ENCODE peak calls at places on chromosomes 11 and 22, in four cellular contexts. F is K562, L is GM12878, Q is HepG2. K is an unnamed sample.

GRCh38 chr11:74139151-74139918 is 31.5 kb downstream of the C2CD3 start:
- DNase-seq in F (no peak), L (no peak), Q (no peak), K (no peak)

GRCh38 chr22:20786536-20786979 is 12.6 kb downstream of the SERPIND1 start:
- DNase-seq in F (no peak), L (no peak), Q (no peak), K (no peak)

GRCh38 chr11:47558695-47559094 is 5.8 kb upstream of the CELF1 start:
- DNase-seq in F (no peak), L (no peak), Q (no peak), K (no peak)

GRCh38 chr11:129976371-129976770 is 26.3 kb downstream of the PRDM10 start:
- DNase-seq in F (no peak), L (no peak), Q (no peak), K (no peak)

GRCh38 chr11:103659138-103659734 is 377.2 kb upstream of the DDI1 start:
- DNase-seq in F (no peak), L (no peak), Q (no peak), K (peak)

GRCh38 chr11:59849129-59849528 is 3.8 kb upstream of the CBLIF start:
- DNase-seq in F (no peak), L (no peak), Q (no peak), K (no peak)

GRCh38 chr11:9274499-9275228 is 9.5 kb upstream of the DENND5A start:
- DNase-seq in F (no peak), L (no peak), Q (no peak), K (no peak)

GRCh38 chr11:16591157-16591556 is 147.3 kb upstream of the C11orf58 start:
- DNase-seq in F (no peak), L (no peak), Q (no peak), K (no peak)

GRCh38 chr11:100735949-100736675 is 49.0 kb downstream of the ARHGAP42 start:
- DNase-seq in F (no peak), L (no peak), Q (no peak), K (peak)

GRCh38 chr11:3195251-3196160 is 23.1 kb downstream of the MRGPRG start:
- DNase-seq in F (no peak), L (no peak), Q (peak), K (no peak)

GRCh38 chr11:110133182-110133581 is 40.0 kb downstream of the ZC3H12C start:
- DNase-seq in F (no peak), L (no peak), Q (no peak), K (no peak)

GRCh38 chr22:24514241-24515024 is 19.3 kb downstream of the UPB1 start:
- DNase-seq in F (no peak), L (peak), Q (peak), K (no peak)
- TF ChIP-seq MYC in F (no peak), L (no peak), Q (peak), K (no peak)

GRCh38 chr11:77191429-77191822 is 63.4 kb downstream of the MYO7A start:
- DNase-seq in F (peak), L (no peak), Q (no peak), K (peak)

GRCh38 chr11:77191823-77192495 is 63.9 kb downstream of the MYO7A start:
- DNase-seq in F (peak), L (no peak), Q (peak), K (peak)

GRCh38 chr11:77195071-77195705 is 67.1 kb downstream of the MYO7A start:
- DNase-seq in F (no peak), L (no peak), Q (no peak), K (no peak)

GRCh38 chr11:77193167-77193566 is 65.1 kb downstream of the MYO7A start:
- DNase-seq in F (no peak), L (no peak), Q (no peak), K (no peak)

GRCh38 chr11:77193915-77194830 is 66.1 kb downstream of the MYO7A start:
- DNase-seq in F (no peak), L (no peak), Q (no peak), K (no peak)
- TF ChIP-seq CHD2 in F (no peak), L (no peak), Q (no peak), K (no peak)

GRCh38 chr11:93784935-93785360 is 866 bp downstream of the MED17 start:
- DNase-seq in F (no peak), L (no peak), Q (no peak), K (no peak)
- TF ChIP-seq MYC in F (no peak), L (no peak), Q (no peak), K (no peak)

DNA sequence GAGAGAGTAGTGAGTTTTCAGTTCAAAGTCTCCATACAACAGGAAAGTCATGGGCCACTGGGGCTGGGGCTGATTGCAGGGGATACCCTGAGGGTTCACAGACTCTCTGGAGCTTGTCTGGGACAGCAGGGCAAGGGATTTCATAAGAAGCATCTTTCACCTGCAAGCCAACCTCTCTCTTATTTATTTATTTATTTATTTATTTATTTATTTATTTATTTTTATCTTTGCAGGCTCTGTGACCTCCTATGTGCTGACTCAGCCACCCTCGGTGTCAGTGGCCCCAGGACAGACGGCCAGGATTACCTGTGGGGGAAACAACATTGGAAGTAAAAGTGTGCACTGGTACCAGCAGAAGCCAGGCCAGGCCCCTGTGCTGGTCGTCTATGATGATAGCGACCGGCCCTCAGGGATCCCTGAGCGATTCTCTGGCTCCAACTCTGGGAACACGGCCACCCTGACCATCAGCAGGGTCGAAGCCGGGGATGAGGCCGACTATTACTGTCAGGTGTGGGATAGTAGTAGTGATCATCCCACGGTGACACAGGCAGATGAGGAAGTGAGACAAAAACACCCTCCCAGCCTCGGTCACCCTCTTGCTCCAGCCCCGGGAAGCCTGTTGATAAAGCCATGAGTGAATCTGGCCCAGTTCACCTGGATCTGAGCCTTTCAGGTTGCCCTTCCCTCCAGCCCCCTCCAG is 68.4 kb downstream of the GGTLC2 start:
- DNase-seq in F (no peak), L (no peak), Q (no peak), K (no peak)
- TF ChIP-seq CHD2 in F (no peak), L (no peak), Q (no peak), K (no peak)

GRCh38 chr11:20337526-20338154 is 25.9 kb upstream of the HTATIP2 start:
- DNase-seq in F (peak), L (no peak), Q (peak), K (peak)
- TF ChIP-seq MYC in F (no peak), L (no peak), Q (no peak), K (no peak)

GRCh38 chr11:123616505-123617198 is 37.8 kb downstream of the SCN3B start:
- DNase-seq in F (no peak), L (no peak), Q (no peak), K (no peak)
- TF ChIP-seq CHD2 in F (no peak), L (no peak), Q (no peak), K (no peak)

K was measured in A549.